ENCODE peak calls at places on chromosomes 5 and 9, in five cellular contexts. V, D, I, O and X are unnamed samples.

GRCh38 chr5:124453221-124454032 is 293.0 kb downstream of the ZNF608 start:
- DNase-seq in V (no peak), D (peak; percentile 89), I (no peak), O (peak; percentile 65), X (peak; percentile 89)

GRCh38 chr9:14349141-14349817 is 35.3 kb upstream of the NFIB start:
- DNase-seq in V (peak; percentile 57), D (no peak), I (no peak), O (no peak), X (peak; percentile 37)

GRCh38 chr5:77921369-77921768 is 145.2 kb upstream of the TBCA start:
- DNase-seq in V (no peak), D (no peak), I (no peak), O (no peak), X (no peak)

GRCh38 chr5:375336-375920 is 53.9 kb downstream of the AHRR start:
- DNase-seq in V (peak; percentile 39), D (no peak), I (peak; percentile 13), O (no peak), X (no peak)

GRCh38 chr9:131915181-131915580 is 164.5 kb downstream of the MED27 start:
- DNase-seq in V (no peak), D (peak; percentile 52), I (no peak), O (peak; percentile 11), X (peak; percentile 4)

GRCh38 chr9:21402387-21403247 is 6.3 kb upstream of the IFNA8 start:
- DNase-seq in V (peak; percentile 89), D (no peak), I (no peak), O (no peak), X (no peak)

GRCh38 chr5:134603059-134603458 is 29.6 kb downstream of the SAR1B start:
- DNase-seq in V (no peak), D (peak; percentile 87), I (no peak), O (peak; percentile 73), X (peak; percentile 69)

GRCh38 chr5:15496886-15497285 is 3.1 kb upstream of the FBXL7 start:
- DNase-seq in V (no peak), D (no peak), I (no peak), O (no peak), X (no peak)

GRCh38 chr5:14415516-14416074 is 166.0 kb upstream of the OTULINL start:
- DNase-seq in V (no peak), D (no peak), I (no peak), O (no peak), X (peak; percentile 35)

GRCh38 chr9:87778996-87779395 is 53.1 kb downstream of the CTSL start:
- DNase-seq in V (no peak), D (no peak), I (no peak), O (no peak), X (no peak)
- H3K27ac ChIP-seq in V (no peak overlapping the region), D (no peak overlapping the region), I (no peak overlapping the region), O (no peak overlapping the region), X (no peak overlapping the region)

DNA sequence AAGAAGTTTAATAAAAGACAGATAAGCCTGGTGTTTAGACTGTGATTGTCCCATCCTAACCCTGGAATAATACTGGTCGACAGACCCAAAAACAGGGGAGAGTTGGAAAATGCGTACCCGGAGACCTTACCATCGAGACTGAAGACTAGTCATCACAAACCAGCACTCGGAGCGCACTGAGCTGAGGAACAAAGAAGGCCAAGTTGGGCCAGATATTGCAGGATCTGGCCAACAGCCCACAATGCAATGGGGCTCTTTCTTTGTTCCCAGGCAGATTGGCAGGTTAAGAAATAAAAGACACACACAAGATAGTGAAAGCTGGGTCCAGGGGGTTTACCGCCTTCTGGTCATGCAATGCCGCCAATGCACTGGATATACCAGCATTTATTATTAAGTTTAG is 188.7 kb upstream of the RAI14 start:
- DNase-seq in V (no peak), D (no peak), I (no peak), O (no peak), X (no peak)
- H3K4me1 ChIP-seq in V (no peaks in the 10 kb centered on the region), D (peaks cover 1% of the 10 kb centered on the region), I (no peaks in the 10 kb centered on the region), O (peaks cover 18% of the 10 kb centered on the region), X (no peaks in the 10 kb centered on the region)

DNA sequence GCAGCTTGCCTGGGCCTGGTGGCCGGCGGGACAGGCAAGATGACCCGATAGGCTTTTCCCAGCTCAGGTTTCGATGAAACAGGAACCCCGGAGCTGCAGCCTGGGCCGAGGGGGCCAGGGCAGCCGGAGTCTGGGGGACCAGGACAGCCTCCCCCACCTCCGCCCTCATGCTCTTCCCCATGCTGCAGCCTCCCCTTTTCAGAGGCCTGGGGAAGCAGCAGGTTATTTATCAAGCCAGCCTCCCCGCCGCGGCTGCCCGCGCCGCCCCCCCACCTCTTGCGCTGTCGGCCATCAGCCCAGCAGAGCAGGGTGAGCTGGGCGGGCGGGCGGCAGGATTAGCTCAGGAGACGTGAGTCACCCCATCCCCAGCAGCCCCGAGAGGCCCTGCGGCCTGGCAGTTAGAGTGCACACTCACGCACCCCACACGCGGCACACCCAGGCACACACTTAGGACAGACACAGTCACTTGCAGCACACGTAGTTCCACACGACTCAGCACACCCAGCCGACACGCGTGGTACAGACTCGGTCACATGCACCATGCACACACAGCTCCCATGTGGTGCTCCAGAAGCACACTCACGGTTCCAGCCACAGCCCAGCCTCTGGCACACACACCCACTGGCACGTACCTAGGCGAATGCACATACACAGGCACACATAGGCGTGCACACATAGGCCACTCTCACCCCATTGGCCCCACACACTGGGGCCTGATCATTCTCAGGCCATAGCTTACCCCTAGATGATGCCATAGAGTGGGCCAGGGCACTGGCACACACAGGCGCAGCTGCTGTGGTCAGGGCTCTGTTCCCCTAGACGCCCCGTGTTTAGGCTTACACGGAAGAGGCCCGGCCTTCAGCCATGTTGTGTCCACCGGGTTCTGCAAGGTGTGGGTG is 13.0 kb downstream of the CXXC5 start:
- DNase-seq in V (no peak), D (peak; percentile 95), I (peak; percentile 70), O (peak; percentile 81), X (peak; percentile 93)
- H3K9ac ChIP-seq in V (no peak overlapping the region), D (peak overlapping the region; percentile 44), I (peak overlapping the region; percentile 19), O (peak overlapping the region; percentile 69), X (no peak overlapping the region)

GRCh38 chr9:129675656-129676055 is 10.2 kb downstream of the PRRX2 start:
- DNase-seq in V (no peak), D (no peak), I (no peak), O (no peak), X (no peak)

GRCh38 chr9:129678844-129679243 is 13.4 kb downstream of the PRRX2 start:
- DNase-seq in V (no peak), D (no peak), I (no peak), O (no peak), X (no peak)

GRCh38 chr9:129676970-129677369 is 11.5 kb downstream of the PRRX2 start:
- DNase-seq in V (peak; percentile 58), D (no peak), I (no peak), O (no peak), X (no peak)

GRCh38 chr9:129676287-129676686 is 10.8 kb downstream of the PRRX2 start:
- DNase-seq in V (no peak), D (no peak), I (no peak), O (no peak), X (no peak)

DNA sequence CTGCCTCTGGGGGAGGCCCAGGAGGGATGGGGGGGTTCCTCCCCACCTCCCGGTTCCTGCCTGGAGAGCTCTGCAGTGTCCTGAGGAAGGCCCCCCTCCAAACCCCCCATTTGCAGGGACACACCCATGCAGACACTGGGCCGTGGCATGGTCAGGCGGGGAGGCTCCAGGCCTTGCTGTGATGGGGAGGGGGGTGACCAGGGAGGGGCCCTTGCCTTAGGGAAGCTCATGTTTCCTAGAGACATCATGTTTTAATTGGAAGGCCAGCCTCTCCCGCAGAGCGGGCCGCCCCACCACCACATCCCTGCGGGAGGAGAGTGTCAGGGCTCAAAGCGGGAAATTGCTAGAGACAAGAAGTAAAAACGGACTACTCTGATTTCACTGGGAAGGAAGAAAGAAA is 12.0 kb downstream of the PRRX2 start:
- DNase-seq in V (peak; percentile 54), D (no peak), I (no peak), O (no peak), X (no peak)
- H3K27ac ChIP-seq in V (peak overlapping the region; percentile 29), D (no peak overlapping the region), I (no peak overlapping the region), O (no peak overlapping the region), X (no peak overlapping the region)

GRCh38 chr5:93594591-93595419 is 11.8 kb downstream of the NR2F1 start:
- DNase-seq in V (peak; percentile 78), D (no peak), I (no peak), O (no peak), X (no peak)
- H3K4me1 ChIP-seq in V (peaks cover 13% of the 10 kb centered on the region), D (peaks cover 33% of the 10 kb centered on the region), I (no peaks in the 10 kb centered on the region), O (peaks cover 14% of the 10 kb centered on the region), X (peaks cover 21% of the 10 kb centered on the region)

DNA sequence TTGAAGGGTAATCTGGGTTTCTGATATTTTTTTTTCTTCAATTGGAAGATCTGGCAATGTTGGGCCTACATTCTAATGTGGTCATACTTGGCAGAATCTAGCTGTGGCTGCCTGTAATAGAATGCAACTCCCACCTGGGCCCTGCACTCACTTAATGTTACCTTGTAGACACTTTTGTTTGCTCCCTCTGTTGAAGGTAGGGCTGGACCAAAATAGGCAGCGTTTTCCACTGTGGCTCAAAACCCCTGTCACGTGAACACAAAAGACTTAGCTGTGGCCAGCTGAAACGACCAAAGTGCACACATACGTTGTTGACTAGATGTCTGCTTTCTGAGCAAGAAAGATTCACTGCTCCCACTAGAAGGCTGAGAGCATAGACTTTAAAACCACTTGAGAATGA is 117.6 kb upstream of the HMHB1 start:
- DNase-seq in V (no peak), D (no peak), I (no peak), O (no peak), X (no peak)
- H3K9ac ChIP-seq in V (no peak overlapping the region), D (no peak overlapping the region), I (no peak overlapping the region), O (no peak overlapping the region), X (no peak overlapping the region)

GRCh38 chr9:1458503-1458902 is 408.3 kb downstream of the DMRT2 start:
- DNase-seq in V (no peak), D (peak; percentile 2), I (no peak), O (peak; percentile 91), X (peak; percentile 56)
- H3K27ac ChIP-seq in V (no peak overlapping the region), D (no peak overlapping the region), I (no peak overlapping the region), O (peak overlapping the region; percentile 52), X (no peak overlapping the region)